ENCODE peak calls at places on chromosomes 1 and 21, in four cellular contexts. S is HCT116, O is mammary epithelial cell, Z is GM23338. U is an unnamed sample. For H3K79me2, the result is how much of the 10 kb centered on the place peaks cover.

GRCh38 chr1:111577814-111578213 is 41.8 kb upstream of the RAP1A start:
- DNase-seq in O (no peak), S (no peak), Z (no peak), U (no peak)

GRCh38 chr1:2380816-2381591 is 10.3 kb downstream of the MORN1 start:
- DNase-seq in S (no peak), O (no peak), Z (no peak), U (no peak)

GRCh38 chr1:72936151-72936740 is 653.9 kb upstream of the NEGR1 start:
- DNase-seq in O (no peak), Z (no peak), S (no peak), U (no peak)

GRCh38 chr1:233088613-233089012 is 138.2 kb downstream of the NTPCR start:
- DNase-seq in O (no peak), Z (peak), S (no peak), U (no peak)

GRCh38 chr1:162682013-162682419 is 49.8 kb downstream of the DDR2 start:
- DNase-seq in Z (no peak), O (no peak), S (no peak), U (no peak)

GRCh38 chr1:115077286-115077983 is 11.9 kb downstream of the TSPAN2 start:
- DNase-seq in S (no peak), O (no peak), Z (no peak), U (peak)

GRCh38 chr1:39236971-39237370 is 32.5 kb downstream of the MACF1 start:
- DNase-seq in S (no peak), Z (no peak), O (no peak), U (no peak)

GRCh38 chr1:24903011-24903461 is 27.0 kb downstream of the RUNX3 start:
- DNase-seq in S (no peak), Z (no peak), O (no peak), U (no peak)

GRCh38 chr1:42340093-42340492 is 5.1 kb upstream of the FOXJ3 start:
- DNase-seq in O (peak), Z (peak), S (no peak), U (peak)

GRCh38 chr1:61655453-61655852 is 69.5 kb downstream of the TM2D1 start:
- DNase-seq in Z (no peak), S (no peak), O (no peak), U (no peak)

GRCh38 chr1:109112652-109113285 is 1.1 kb upstream of the ELAPOR1 start:
- DNase-seq in Z (peak), S (peak), O (peak), U (peak)

GRCh38 chr1:155179107-155180031 is 5.7 kb downstream of the TRIM46 start:
- DNase-seq in O (no peak), Z (no peak), S (no peak), U (no peak)

GRCh38 chr1:230572121-230573083 is 69.9 kb upstream of the COG2 start:
- DNase-seq in O (peak), Z (peak), S (no peak), U (peak)

GRCh38 chr1:226827458-226827857 is 43.0 kb upstream of the PSEN2 start:
- DNase-seq in O (no peak), Z (peak), S (no peak), U (peak)

GRCh38 chr21:45073301-45074047 is 906 bp upstream of the ADARB1 start:
- DNase-seq in O (no peak), S (no peak), Z (peak), U (no peak)

GRCh38 chr1:212368073-212368484 is 46.6 kb downstream of the PACC1 start:
- DNase-seq in Z (peak), S (peak), O (peak), U (peak)

GRCh38 chr1:15089244-15089992 is 64.1 kb upstream of the TMEM51 start:
- DNase-seq in O (no peak), S (no peak), Z (no peak), U (no peak)

GRCh38 chr1:92900539-92900938 is 60.7 kb downstream of the DIPK1A start:
- DNase-seq in S (no peak), Z (peak), O (no peak), U (no peak)

GRCh38 chr1:97137862-97138514 is 416.4 kb downstream of the PTBP2 start:
- DNase-seq in Z (peak), S (peak), O (peak), U (peak)

GRCh38 chr1:226697151-226697575 is 41.9 kb downstream of the ITPKB start:
- DNase-seq in Z (no peak), O (peak), S (no peak), U (peak)

GRCh38 chr1:208025036-208025435 is 114.1 kb upstream of the CD34 start:
- DNase-seq in Z (no peak), O (no peak), S (no peak), U (peak)

GRCh38 chr1:74835046-74835445 is 102.1 kb downstream of the TYW3 start:
- DNase-seq in O (no peak), S (no peak), Z (no peak), U (no peak)

GRCh38 chr1:179968284-179968993 is 13.8 kb downstream of the CEP350 start:
- DNase-seq in O (no peak), Z (no peak), S (no peak), U (no peak)

GRCh38 chr1:234533975-234534876 is 55.2 kb upstream of the TARBP1 start:
- DNase-seq in O (peak), Z (no peak), S (no peak), U (peak)

GRCh38 chr1:208343226-208343625 is 99.0 kb upstream of the PLXNA2 start:
- DNase-seq in O (no peak), Z (no peak), S (no peak), U (no peak)

GRCh38 chr1:23801876-23802275 is 1.3 kb upstream of the GALE start:
- DNase-seq in Z (peak), O (no peak), S (no peak), U (no peak)
- H3K79me2 ChIP-seq in Z (under half), O (under half), S (under half), U (under half)

DNA sequence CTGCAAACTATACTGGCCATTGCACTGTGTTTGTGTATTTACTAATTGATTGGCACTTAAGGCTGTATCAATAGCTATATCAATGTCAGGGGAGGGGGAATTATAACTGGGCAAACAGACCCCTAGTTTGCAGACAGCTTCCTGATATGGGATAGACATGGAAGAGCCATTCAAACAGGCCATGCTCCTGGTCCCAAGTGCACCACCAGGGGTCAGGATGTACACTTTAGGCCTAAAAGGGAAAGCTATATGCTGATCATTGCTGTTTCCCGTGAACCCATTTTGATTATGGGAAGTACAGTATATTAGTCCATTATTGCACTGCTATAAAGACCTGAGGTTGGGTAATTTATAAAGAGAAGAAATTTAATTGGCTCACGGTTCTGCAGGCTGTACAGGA is 125.0 kb upstream of the BACE2 start:
- DNase-seq in S (no peak), O (no peak), Z (peak), U (no peak)
- H3K79me2 ChIP-seq in S (under half), O (under half), Z (under half), U (under half)

GRCh38 chr1:203666621-203667020 is 40.0 kb downstream of the ATP2B4 start:
- DNase-seq in Z (no peak), O (no peak), S (no peak), U (peak)
- H3K79me2 ChIP-seq in Z (under half), O (half or more), S (under half), U (half or more)

DNA sequence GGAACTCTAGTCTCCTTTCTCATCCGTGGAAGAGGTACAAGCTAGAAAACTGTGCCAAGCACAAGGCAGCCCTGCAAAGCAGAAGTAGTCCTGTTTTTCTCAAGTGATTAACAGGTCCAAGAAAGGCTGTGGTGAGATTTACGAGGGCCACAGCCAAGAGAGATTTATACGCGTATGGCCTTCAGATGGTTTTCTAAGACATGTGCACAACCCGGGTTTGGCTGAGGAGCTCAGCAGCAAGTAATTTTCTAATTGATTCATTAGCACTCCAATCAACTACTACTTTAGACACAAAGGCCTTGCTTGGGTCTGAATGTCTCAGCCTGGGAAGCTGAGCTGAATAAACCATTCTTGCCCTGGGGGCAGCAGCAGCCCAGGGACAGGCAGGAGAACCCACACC is 55.8 kb downstream of the SSBP3 start:
- DNase-seq in O (no peak), S (no peak), Z (no peak), U (no peak)
- H3K79me2 ChIP-seq in O (under half), S (under half), Z (half or more), U (half or more)

U was measured in GM23248.